ENCODE peak calls at places on chromosomes 12 and 14, in seven cellular contexts. One of them, this sample, is unnamed.

GRCh38 chr12:857611-858010 is 91.9 kb downstream of the RAD52 start:
- DNase-seq in SK-N-SH: no peak
- DNase-seq in HepG2: no peak
- DNase-seq in GM12878: no peak
- DNase-seq in GM12892: no peak
- DNase-seq in H1: no peak
- DNase-seq in K562: no peak
- DNase-seq in this sample: no peak

GRCh38 chr12:51976376-51977160 is 25.1 kb downstream of the ACVR1B start:
- DNase-seq in SK-N-SH: no peak
- DNase-seq in HepG2: peak; percentile 92
- DNase-seq in GM12878: no peak
- DNase-seq in GM12892: no peak
- DNase-seq in H1: no peak
- DNase-seq in K562: no peak
- DNase-seq in this sample: no peak

GRCh38 chr14:69090187-69090789 is 62.6 kb downstream of the DCAF5 start:
- DNase-seq in SK-N-SH: peak; percentile 32
- DNase-seq in HepG2: peak; percentile 33
- DNase-seq in GM12878: no peak
- DNase-seq in GM12892: no peak
- DNase-seq in H1: no peak
- DNase-seq in K562: peak; percentile 10
- DNase-seq in this sample: no peak

GRCh38 chr14:85471744-85472143 is 58.2 kb upstream of the FLRT2 start:
- DNase-seq in SK-N-SH: peak; percentile 3
- DNase-seq in HepG2: peak; percentile 77
- DNase-seq in GM12878: no peak
- DNase-seq in GM12892: no peak
- DNase-seq in H1: no peak
- DNase-seq in K562: no peak
- DNase-seq in this sample: no peak

GRCh38 chr12:25083211-25083610 is 111.7 kb downstream of the DNAI7 start:
- DNase-seq in SK-N-SH: no peak
- DNase-seq in HepG2: no peak
- DNase-seq in GM12878: no peak
- DNase-seq in GM12892: no peak
- DNase-seq in H1: no peak
- DNase-seq in K562: no peak
- DNase-seq in this sample: no peak

GRCh38 chr12:2737656-2738241 is 57.0 kb upstream of the FKBP4 start:
- DNase-seq in SK-N-SH: no peak
- DNase-seq in HepG2: no peak
- DNase-seq in GM12878: no peak
- DNase-seq in GM12892: no peak
- DNase-seq in H1: no peak
- DNase-seq in K562: no peak
- DNase-seq in this sample: no peak

GRCh38 chr12:103813949-103814348 is 27.1 kb downstream of the NT5DC3 start:
- DNase-seq in SK-N-SH: no peak
- DNase-seq in HepG2: no peak
- DNase-seq in GM12878: no peak
- DNase-seq in GM12892: no peak
- DNase-seq in H1: no peak
- DNase-seq in K562: no peak
- DNase-seq in this sample: no peak

GRCh38 chr14:34262511-34262910 is 199.5 kb downstream of the SPTSSA start:
- DNase-seq in SK-N-SH: peak; percentile 3
- DNase-seq in HepG2: no peak
- DNase-seq in GM12878: no peak
- DNase-seq in GM12892: no peak
- DNase-seq in H1: no peak
- DNase-seq in K562: no peak
- DNase-seq in this sample: no peak

GRCh38 chr14:51547701-51548100 is 104.0 kb upstream of the FRMD6 start:
- DNase-seq in SK-N-SH: no peak
- DNase-seq in HepG2: no peak
- DNase-seq in GM12878: no peak
- DNase-seq in GM12892: no peak
- DNase-seq in H1: no peak
- DNase-seq in K562: no peak
- DNase-seq in this sample: no peak

GRCh38 chr12:115756804-115757203 is 520.7 kb downstream of the MED13L start:
- DNase-seq in SK-N-SH: no peak
- DNase-seq in HepG2: no peak
- DNase-seq in GM12878: no peak
- DNase-seq in GM12892: no peak
- DNase-seq in H1: no peak
- DNase-seq in K562: no peak
- DNase-seq in this sample: no peak

GRCh38 chr14:71933026-71933587 is 878 bp downstream of the RGS6 start:
- DNase-seq in SK-N-SH: no peak
- DNase-seq in HepG2: no peak
- DNase-seq in GM12878: no peak
- DNase-seq in GM12892: no peak
- DNase-seq in H1: peak; percentile 48
- DNase-seq in K562: no peak
- DNase-seq in this sample: no peak

GRCh38 chr12:49825971-49826421 is 2.2 kb downstream of the NCKAP5L start:
- DNase-seq in SK-N-SH: no peak
- DNase-seq in HepG2: no peak
- DNase-seq in GM12878: no peak
- DNase-seq in GM12892: no peak
- DNase-seq in H1: no peak
- DNase-seq in K562: no peak
- DNase-seq in this sample: no peak

GRCh38 chr14:57747036-57747435 is 118.9 kb downstream of the SLC35F4 start:
- DNase-seq in SK-N-SH: no peak
- DNase-seq in HepG2: no peak
- DNase-seq in GM12878: no peak
- DNase-seq in GM12892: no peak
- DNase-seq in H1: no peak
- DNase-seq in K562: no peak
- DNase-seq in this sample: no peak

GRCh38 chr12:112947761-112948160 is 9.5 kb downstream of the OAS3 start:
- DNase-seq in SK-N-SH: no peak
- DNase-seq in HepG2: no peak
- DNase-seq in GM12878: no peak
- DNase-seq in GM12892: no peak
- DNase-seq in H1: no peak
- DNase-seq in K562: no peak
- DNase-seq in this sample: no peak

GRCh38 chr12:33438890-33439586 is 581 bp downstream of the SYT10 start:
- DNase-seq in SK-N-SH: peak; percentile 27
- DNase-seq in HepG2: no peak
- DNase-seq in GM12878: no peak
- DNase-seq in GM12892: peak; percentile 12
- DNase-seq in H1: peak; percentile 80
- DNase-seq in K562: peak; percentile 42
- DNase-seq in this sample: peak; percentile 13

GRCh38 chr12:29782821-29783772 is 645 bp downstream of the TMTC1 start:
- DNase-seq in SK-N-SH: peak; percentile 48
- DNase-seq in HepG2: no peak
- DNase-seq in GM12878: no peak
- DNase-seq in GM12892: peak; percentile 5
- DNase-seq in H1: peak; percentile 78
- DNase-seq in K562: no peak
- DNase-seq in this sample: no peak

GRCh38 chr14:20631023-20631820 is 10.3 kb downstream of the OR6S1 start:
- DNase-seq in SK-N-SH: no peak
- DNase-seq in HepG2: peak; percentile 79
- DNase-seq in GM12878: no peak
- DNase-seq in GM12892: no peak
- DNase-seq in H1: peak; percentile 85
- DNase-seq in K562: peak; percentile 36
- DNase-seq in this sample: no peak

GRCh38 chr14:102811254-102811963 is 34.2 kb downstream of the TRAF3 start:
- DNase-seq in SK-N-SH: no peak
- DNase-seq in HepG2: peak; percentile 14
- DNase-seq in GM12878: no peak
- DNase-seq in GM12892: no peak
- DNase-seq in H1: no peak
- DNase-seq in K562: no peak
- DNase-seq in this sample: no peak

GRCh38 chr12:106139422-106140141 is 828 bp upstream of the NUAK1 start:
- DNase-seq in SK-N-SH: no peak
- DNase-seq in HepG2: peak; percentile 52
- DNase-seq in GM12878: no peak
- DNase-seq in GM12892: no peak
- DNase-seq in H1: peak; percentile 89
- DNase-seq in K562: no peak
- DNase-seq in this sample: peak; percentile 28

GRCh38 chr12:94320109-94320508 is 139.6 kb downstream of the CEP83 start:
- DNase-seq in SK-N-SH: no peak
- DNase-seq in HepG2: no peak
- DNase-seq in GM12878: no peak
- DNase-seq in GM12892: no peak
- DNase-seq in H1: no peak
- DNase-seq in K562: no peak
- DNase-seq in this sample: no peak

GRCh38 chr14:105486974-105487448 is 325 bp downstream of the CRIP1 start:
- DNase-seq in SK-N-SH: no peak
- DNase-seq in HepG2: no peak
- DNase-seq in GM12878: no peak
- DNase-seq in GM12892: no peak
- DNase-seq in H1: peak; percentile 70
- DNase-seq in K562: no peak
- DNase-seq in this sample: no peak

GRCh38 chr14:61589691-61590521 is 105.4 kb upstream of the HIF1A start:
- DNase-seq in SK-N-SH: no peak
- DNase-seq in HepG2: no peak
- DNase-seq in GM12878: no peak
- DNase-seq in GM12892: no peak
- DNase-seq in H1: no peak
- DNase-seq in K562: no peak
- DNase-seq in this sample: no peak

GRCh38 chr12:32399373-32400113 is at the start of gene FGD4:
- DNase-seq in SK-N-SH: peak; percentile 94
- DNase-seq in HepG2: peak; percentile 69
- DNase-seq in GM12878: no peak
- DNase-seq in GM12892: peak; percentile 76
- DNase-seq in H1: peak; percentile 90
- DNase-seq in K562: peak; percentile 68
- DNase-seq in this sample: peak; percentile 72

GRCh38 chr12:91603060-91603459 is 420.4 kb upstream of the DCN start:
- DNase-seq in SK-N-SH: no peak
- DNase-seq in HepG2: no peak
- DNase-seq in GM12878: no peak
- DNase-seq in GM12892: no peak
- DNase-seq in H1: no peak
- DNase-seq in K562: no peak
- DNase-seq in this sample: no peak

GRCh38 chr12:110279976-110280783 is 867 bp upstream of the ATP2A2 start:
- DNase-seq in SK-N-SH: peak; percentile 76
- DNase-seq in HepG2: no peak
- DNase-seq in GM12878: no peak
- DNase-seq in GM12892: peak; percentile 32
- DNase-seq in H1: peak; percentile 80
- DNase-seq in K562: peak; percentile 67
- DNase-seq in this sample: peak; percentile 37

GRCh38 chr14:54651649-54652048 is 84.7 kb downstream of the SAMD4A start:
- DNase-seq in SK-N-SH: no peak
- DNase-seq in HepG2: no peak
- DNase-seq in GM12878: no peak
- DNase-seq in GM12892: no peak
- DNase-seq in H1: no peak
- DNase-seq in K562: no peak
- DNase-seq in this sample: no peak
- TF ChIP-seq POLR2AphosphoS5 in SK-N-SH: no peak
- TF ChIP-seq POLR2AphosphoS5 in HepG2: no peak
- TF ChIP-seq POLR2AphosphoS5 in GM12878: no peak
- TF ChIP-seq POLR2AphosphoS5 in GM12892: no peak
- TF ChIP-seq POLR2AphosphoS5 in H1: no peak
- TF ChIP-seq POLR2AphosphoS5 in K562: no peak
- TF ChIP-seq POLR2AphosphoS5 in this sample: no peak

GRCh38 chr12:97877404-97877803 is 414.8 kb downstream of the RMST start:
- DNase-seq in SK-N-SH: no peak
- DNase-seq in HepG2: no peak
- DNase-seq in GM12878: no peak
- DNase-seq in GM12892: no peak
- DNase-seq in H1: no peak
- DNase-seq in K562: no peak
- DNase-seq in this sample: no peak

GRCh38 chr12:97875064-97875463 is 412.5 kb downstream of the RMST start:
- DNase-seq in SK-N-SH: no peak
- DNase-seq in HepG2: no peak
- DNase-seq in GM12878: no peak
- DNase-seq in GM12892: no peak
- DNase-seq in H1: no peak
- DNase-seq in K562: no peak
- DNase-seq in this sample: no peak
- TF ChIP-seq TAF1 in SK-N-SH: no peak
- TF ChIP-seq TAF1 in HepG2: no peak
- TF ChIP-seq TAF1 in GM12878: no peak
- TF ChIP-seq TAF1 in GM12892: no peak
- TF ChIP-seq TAF1 in H1: no peak
- TF ChIP-seq TAF1 in K562: no peak
- TF ChIP-seq TAF1 in this sample: no peak

DNA sequence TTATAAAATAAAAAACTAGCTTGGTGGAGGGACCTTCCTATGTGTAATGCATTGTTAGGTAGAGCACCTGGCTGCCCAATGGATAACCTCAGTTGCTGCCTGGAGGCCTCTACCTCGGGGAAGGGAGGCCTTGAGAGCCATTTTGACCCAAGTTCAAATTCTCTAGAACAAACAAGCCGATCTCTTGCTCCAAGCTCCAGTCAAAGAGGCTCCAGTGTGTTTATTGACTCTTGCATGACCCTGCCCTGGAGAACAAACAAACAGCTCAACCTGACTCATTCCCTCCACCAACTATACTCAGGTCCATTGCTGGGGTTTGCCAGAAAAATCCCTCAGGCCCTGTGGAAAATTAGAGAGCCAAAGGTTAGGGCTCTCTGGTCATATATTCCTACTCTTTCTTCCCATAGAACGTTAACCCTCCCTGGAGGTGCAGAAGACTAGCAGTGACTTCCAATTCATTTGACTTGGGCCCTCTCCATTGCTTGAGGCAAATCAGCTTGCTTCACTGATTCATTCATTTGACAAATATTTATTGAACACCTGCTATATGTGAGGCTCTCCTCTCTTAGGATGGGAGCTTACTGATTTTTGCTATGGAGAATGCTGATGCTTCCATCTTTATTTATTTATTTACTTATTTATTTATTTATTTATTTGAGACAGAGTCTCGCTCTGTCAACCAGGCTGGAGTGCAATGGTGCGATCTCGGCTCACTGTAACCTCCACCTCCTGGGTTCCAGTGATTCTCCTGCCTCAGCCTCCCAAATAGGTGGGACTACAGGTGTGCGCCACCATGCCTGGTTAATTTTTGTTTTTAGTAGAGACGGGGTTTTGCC is 73.7 kb upstream of the CISTR start:
- DNase-seq in SK-N-SH: no peak
- DNase-seq in HepG2: peak; percentile 99
- DNase-seq in GM12878: no peak
- DNase-seq in GM12892: no peak
- DNase-seq in H1: no peak
- DNase-seq in K562: no peak
- DNase-seq in this sample: no peak
- TF ChIP-seq POLR2AphosphoS5 in SK-N-SH: no peak
- TF ChIP-seq POLR2AphosphoS5 in HepG2: no peak
- TF ChIP-seq POLR2AphosphoS5 in GM12878: no peak
- TF ChIP-seq POLR2AphosphoS5 in GM12892: no peak
- TF ChIP-seq POLR2AphosphoS5 in H1: no peak
- TF ChIP-seq POLR2AphosphoS5 in K562: no peak
- TF ChIP-seq POLR2AphosphoS5 in this sample: no peak

GRCh38 chr14:73784065-73784987 is 67.3 kb upstream of the PTGR2 start:
- DNase-seq in SK-N-SH: no peak
- DNase-seq in HepG2: no peak
- DNase-seq in GM12878: no peak
- DNase-seq in GM12892: no peak
- DNase-seq in H1: no peak
- DNase-seq in K562: no peak
- DNase-seq in this sample: no peak
- TF ChIP-seq TAF1 in SK-N-SH: no peak
- TF ChIP-seq TAF1 in HepG2: no peak
- TF ChIP-seq TAF1 in GM12878: no peak
- TF ChIP-seq TAF1 in GM12892: no peak
- TF ChIP-seq TAF1 in H1: no peak
- TF ChIP-seq TAF1 in K562: no peak
- TF ChIP-seq TAF1 in this sample: no peak